ENCODE peak calls at places on chromosomes 6 and 20, in six cellular contexts. Z is tibial nerve; W is HuH-7; D is neural crest cell; K is activated CD4-positive, alpha-beta T cell treated with anti-CD3 and anti-CD28 coated beads for 24 hours; F is fibroblast of lung. J is an unnamed sample.

GRCh38 chr20:14924433-14924832 is 587.0 kb upstream of the FLRT3 start:
- DNase-seq in Z (no peak), K (no peak), F (no peak), W (peak), D (no peak), J (no peak)

GRCh38 chr6:27407153-27407814 is 18.7 kb downstream of the ZNF391 start:
- DNase-seq in D (no peak), W (no peak), Z (no peak), F (no peak), K (no peak), J (no peak)

GRCh38 chr6:50128420-50129005 is 78.8 kb upstream of the DEFB112 start:
- DNase-seq in F (peak), Z (no peak), D (no peak), W (no peak), K (no peak), J (no peak)

GRCh38 chr6:46098678-46099077 is 31.1 kb upstream of the ENPP4 start:
- DNase-seq in F (no peak), W (peak), K (no peak), D (no peak), Z (no peak), J (no peak)

GRCh38 chr20:44910690-44911262 is 916 bp downstream of the PABPC1L start:
- DNase-seq in F (no peak), K (no peak), Z (no peak), D (no peak), W (peak), J (no peak)

GRCh38 chr6:18242062-18242851 is 22.1 kb downstream of the DEK start:
- DNase-seq in F (peak), D (no peak), K (no peak), W (no peak), Z (no peak), J (no peak)

GRCh38 chr6:24431045-24431451 is 28.3 kb downstream of the MRS2 start:
- DNase-seq in K (no peak), W (peak), D (peak), F (peak), Z (no peak), J (peak)

GRCh38 chr20:40587038-40587437 is 102.0 kb downstream of the MAFB start:
- DNase-seq in F (no peak), Z (no peak), K (no peak), W (no peak), D (no peak), J (no peak)

GRCh38 chr6:43282636-43283513 is 15.2 kb upstream of the SLC22A7 start:
- DNase-seq in K (no peak), Z (no peak), D (no peak), F (no peak), W (no peak), J (no peak)

J was measured in NT2/D1.